ENCODE peak calls at places on chromosomes 4 and X, in seven cellular contexts. F is non-pigmented ciliary epithelial cell; O is nucleus accumbens; J is stimulated activated CD4-positive, alpha-beta T cell treated with anti-CD3 and anti-CD28 coated beads, Interleukin-1b, Interleukin-23, amount 100 ng/mL, for 24 hours; C is HCEC 1CT; N is AG10803; R is putamen. W is an unnamed sample.

GRCh38 chr4:107210450-107211239 is 174.5 kb upstream of the DKK2 start:
- DNase-seq in F (no peak), O (no peak), J (no peak), C (no peak), N (peak), R (no peak), W (no peak)

GRCh38 chr4:156751486-156751885 is 220.1 kb downstream of the PDGFC start:
- DNase-seq in F (no peak), O (no peak), J (no peak), C (peak), N (peak), R (no peak), W (peak)

GRCh38 chr4:10746371-10747143 is 62.0 kb upstream of the CLNK start:
- DNase-seq in F (no peak), O (no peak), J (no peak), C (peak), N (peak), R (peak), W (peak)

GRCh38 chr4:16532240-16532990 is 306.1 kb upstream of the TAPT1 start:
- DNase-seq in F (peak), O (no peak), J (no peak), C (peak), N (peak), R (no peak), W (no peak)

GRCh38 chr4:36038521-36038920 is 205.8 kb downstream of the ARAP2 start:
- DNase-seq in F (no peak), O (no peak), J (no peak), C (no peak), N (no peak), R (no peak), W (no peak)

GRCh38 chr4:85431881-85432280 is 43.1 kb upstream of the ARHGAP24 start:
- DNase-seq in F (no peak), O (no peak), J (no peak), C (no peak), N (no peak), R (no peak), W (no peak)

GRCh38 chrX:40169193-40170086 is 71.7 kb upstream of the BCOR start:
- DNase-seq in F (peak), O (no peak), J (peak), C (no peak), N (peak), R (no peak), W (no peak)

GRCh38 chr4:99965173-99965572 is 15.1 kb upstream of the H2AZ1 start:
- DNase-seq in F (no peak), O (no peak), J (no peak), C (no peak), N (no peak), R (no peak), W (no peak)

GRCh38 chr4:182103614-182104319 is 139.4 kb upstream of the TENM3 start:
- DNase-seq in F (no peak), O (no peak), J (no peak), C (no peak), N (no peak), R (no peak), W (no peak)

GRCh38 chr4:154464654-154465053 is 26.9 kb downstream of the DCHS2 start:
- DNase-seq in F (no peak), O (no peak), J (no peak), C (no peak), N (peak), R (no peak), W (peak)

GRCh38 chr4:87659247-87659931 is 9.3 kb downstream of the DMP1 start:
- DNase-seq in F (no peak), O (no peak), J (no peak), C (no peak), N (no peak), R (no peak), W (no peak)

GRCh38 chr4:119209077-119209476 is 3.4 kb upstream of the USP53 start:
- DNase-seq in F (peak), O (no peak), J (peak), C (peak), N (peak), R (no peak), W (peak)